ENCODE peak calls at places on chromosomes 5 and 9, in eight cellular contexts. T, R, N, F, X, Q, L and V are unnamed samples. For H3K9me3, the result is how much of the 10 kb centered on the place peaks cover.

GRCh38 chr9:113624721-113625120 is 161.2 kb downstream of the RGS3 start:
- DNase-seq in X (peak), R (peak), F (peak), N (peak), L (peak), T (no peak), Q (peak), V (peak)

GRCh38 chr5:173472784-173473278 is 143.6 kb downstream of the BOD1 start:
- DNase-seq in X (no peak), L (no peak), R (peak), T (no peak), Q (peak), F (no peak), N (no peak), V (peak)

GRCh38 chr9:34413229-34413852 is 36.6 kb upstream of the MYORG start:
- DNase-seq in F (no peak), Q (peak), L (no peak), X (peak), R (peak), T (peak), N (no peak), V (no peak)

GRCh38 chr5:93890657-93891056 is 149.3 kb upstream of the POU5F2 start:
- DNase-seq in T (no peak), Q (no peak), N (no peak), F (no peak), L (no peak), X (no peak), R (no peak), V (no peak)

GRCh38 chr5:129767927-129768380 is 20.1 kb downstream of the MINAR2 start:
- DNase-seq in N (no peak), T (peak), R (peak), Q (no peak), X (peak), L (no peak), F (peak), V (peak)

GRCh38 chr9:33465596-33466564 is 7.8 kb downstream of the NOL6 start:
- DNase-seq in T (no peak), L (peak), Q (no peak), R (no peak), N (no peak), X (no peak), F (no peak), V (no peak)

GRCh38 chr9:127049581-127049980 is 72.9 kb downstream of the ANGPTL2 start:
- DNase-seq in Q (no peak), T (no peak), R (no peak), N (no peak), F (no peak), L (no peak), X (no peak), V (no peak)

GRCh38 chr5:14417232-14417730 is 164.3 kb upstream of the OTULINL start:
- DNase-seq in L (no peak), T (no peak), X (peak), F (no peak), N (no peak), Q (no peak), R (no peak), V (no peak)

GRCh38 chr9:105405514-105406131 is 42.2 kb upstream of the FSD1L start:
- DNase-seq in R (no peak), X (no peak), Q (no peak), N (no peak), F (no peak), T (no peak), L (no peak), V (no peak)

GRCh38 chr5:23977996-23978395 is 470.6 kb downstream of the PRDM9 start:
- DNase-seq in F (no peak), L (no peak), X (peak), Q (no peak), T (peak), N (no peak), R (peak), V (no peak)
- TF ChIP-seq CTCF in F (no peak), L (no peak), X (peak), Q (no peak), T (no peak), N (no peak), R (no peak), V (peak)

GRCh38 chr5:117713585-117714198 is 1139.1 kb upstream of the SEMA6A start:
- DNase-seq in N (no peak), R (no peak), X (peak), Q (no peak), T (no peak), L (no peak), F (no peak), V (no peak)
- H3K9me3 ChIP-seq in N (under half), R (under half), X (under half), Q (under half), T (under half), L (under half), F (under half), V (half or more)

GRCh38 chr5:177542816-177543472 is 11.4 kb downstream of the FAM193B start:
- DNase-seq in X (no peak), R (no peak), F (no peak), T (no peak), L (no peak), Q (no peak), N (no peak), V (no peak)

GRCh38 chr5:177547736-177548135 is 6.6 kb downstream of the FAM193B start:
- DNase-seq in X (no peak), R (no peak), L (no peak), T (no peak), N (no peak), F (no peak), Q (no peak), V (no peak)

GRCh38 chr5:177550120-177550519 is 4.2 kb downstream of the FAM193B start:
- DNase-seq in R (no peak), N (no peak), L (no peak), X (no peak), T (no peak), F (no peak), Q (no peak), V (no peak)

GRCh38 chr5:177545487-177546261 is 8.7 kb downstream of the FAM193B start:
- DNase-seq in Q (peak), X (no peak), N (no peak), T (peak), R (peak), L (no peak), F (peak), V (peak)

GRCh38 chr5:177546262-177546741 is 8.1 kb downstream of the FAM193B start:
- DNase-seq in F (peak), Q (no peak), N (no peak), T (peak), X (no peak), L (no peak), R (peak), V (no peak)
- TF ChIP-seq CTCF in F (no peak), Q (no peak), N (no peak), T (no peak), X (no peak), L (no peak), R (no peak), V (no peak)

GRCh38 chr5:141196363-141196762 is 3.1 kb upstream of the PCDHB11 start:
- DNase-seq in N (no peak), Q (no peak), T (no peak), R (no peak), F (no peak), X (no peak), L (no peak), V (no peak)

GRCh38 chr5:141186897-141187512 is at the start of gene PCDHB9:
- DNase-seq in L (no peak), T (no peak), X (peak), F (no peak), Q (no peak), N (no peak), R (no peak), V (no peak)

GRCh38 chr5:141192110-141192725 is at the start of gene PCDHB10:
- DNase-seq in T (peak), F (peak), X (peak), Q (no peak), N (no peak), L (no peak), R (no peak), V (no peak)
- H3K9me3 ChIP-seq in T (under half), F (under half), X (under half), Q (under half), N (under half), L (under half), R (under half), V (half or more)

GRCh38 chr9:18397076-18397475 is 76.9 kb upstream of the ADAMTSL1 start:
- DNase-seq in R (no peak), Q (no peak), F (no peak), T (no peak), L (no peak), N (no peak), X (no peak), V (no peak)

GRCh38 chr9:18393340-18394130 is 80.4 kb upstream of the ADAMTSL1 start:
- DNase-seq in L (no peak), N (no peak), X (no peak), Q (peak), T (peak), R (peak), F (peak), V (no peak)

GRCh38 chr9:18394847-18395355 is 79.1 kb upstream of the ADAMTSL1 start:
- DNase-seq in F (no peak), N (no peak), T (no peak), Q (no peak), L (no peak), R (no peak), X (no peak), V (no peak)

GRCh38 chr9:18390393-18390792 is 83.6 kb upstream of the ADAMTSL1 start:
- DNase-seq in T (no peak), Q (no peak), F (no peak), L (no peak), N (no peak), R (no peak), X (no peak), V (no peak)

DNA sequence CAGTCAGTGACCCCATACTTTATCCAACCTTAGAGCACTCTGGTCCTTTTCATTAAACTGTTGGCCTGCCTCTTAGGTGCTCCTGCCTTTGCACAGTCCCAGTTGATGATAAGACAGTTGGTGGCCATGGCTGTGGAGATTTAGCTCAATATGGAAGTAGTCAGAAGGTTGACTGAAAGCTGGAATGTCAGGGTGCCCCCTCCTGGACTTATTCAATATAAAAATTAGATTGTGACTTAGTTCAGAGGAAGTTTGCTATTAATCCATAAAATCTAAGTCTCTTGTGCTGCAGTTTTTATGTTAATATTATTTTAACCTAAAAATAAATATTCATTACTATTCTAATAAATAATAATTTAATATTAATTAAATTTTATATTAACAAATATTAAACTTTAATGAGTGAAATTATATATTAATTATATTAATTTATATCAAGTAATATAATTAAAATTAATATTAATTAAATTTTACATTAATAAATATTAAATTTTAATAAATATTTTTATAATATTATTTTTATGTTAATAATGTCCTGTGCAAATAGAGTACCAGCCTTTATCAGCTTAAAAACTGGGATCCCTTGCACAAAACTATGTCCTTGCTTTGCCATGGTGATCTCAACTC is 77.7 kb upstream of the ADAMTSL1 start:
- DNase-seq in R (no peak), N (no peak), T (no peak), F (no peak), X (no peak), L (no peak), Q (no peak), V (no peak)
- TF ChIP-seq CTCF in R (no peak), N (no peak), T (no peak), F (no peak), X (peak), L (no peak), Q (no peak), V (no peak)

DNA sequence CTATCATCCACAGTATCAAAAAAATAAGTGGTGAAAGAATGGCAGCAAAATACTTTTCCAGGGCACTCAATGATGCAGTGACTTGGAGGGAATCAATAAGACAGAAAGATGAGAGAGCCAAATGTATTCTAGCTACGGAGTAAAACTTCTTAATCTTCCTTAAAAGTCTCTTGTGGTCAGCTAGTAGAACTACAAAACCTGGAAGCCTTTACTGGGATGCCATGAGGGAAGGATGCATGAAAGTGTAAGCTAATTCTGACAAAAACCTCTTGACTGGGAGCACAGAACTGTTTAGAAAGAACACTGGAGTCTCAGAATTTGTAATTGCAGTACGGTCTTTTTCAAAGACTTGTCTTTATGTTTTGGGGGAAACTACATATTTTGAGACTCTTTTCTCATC is 432.8 kb upstream of the PTPRD start:
- DNase-seq in Q (no peak), N (no peak), L (no peak), T (no peak), R (no peak), X (no peak), F (no peak), V (no peak)
- H3K9me3 ChIP-seq in Q (under half), N (under half), L (under half), T (under half), R (under half), X (under half), F (under half), V (under half)

GRCh38 chr9:132456241-132456640 is 46.2 kb downstream of the CFAP77 start:
- DNase-seq in X (no peak), N (no peak), L (no peak), Q (no peak), T (no peak), F (no peak), R (no peak), V (no peak)

GRCh38 chr9:132459661-132460060 is 49.6 kb downstream of the CFAP77 start:
- DNase-seq in T (no peak), R (no peak), Q (no peak), X (no peak), N (no peak), L (no peak), F (no peak), V (no peak)

GRCh38 chr9:132460240-132460639 is 50.2 kb downstream of the CFAP77 start:
- DNase-seq in T (no peak), L (no peak), Q (no peak), N (no peak), F (no peak), X (no peak), R (no peak), V (no peak)

GRCh38 chr9:132458432-132458831 is 48.4 kb downstream of the CFAP77 start:
- DNase-seq in T (no peak), X (no peak), Q (no peak), F (no peak), N (no peak), L (no peak), R (no peak), V (no peak)

DNA sequence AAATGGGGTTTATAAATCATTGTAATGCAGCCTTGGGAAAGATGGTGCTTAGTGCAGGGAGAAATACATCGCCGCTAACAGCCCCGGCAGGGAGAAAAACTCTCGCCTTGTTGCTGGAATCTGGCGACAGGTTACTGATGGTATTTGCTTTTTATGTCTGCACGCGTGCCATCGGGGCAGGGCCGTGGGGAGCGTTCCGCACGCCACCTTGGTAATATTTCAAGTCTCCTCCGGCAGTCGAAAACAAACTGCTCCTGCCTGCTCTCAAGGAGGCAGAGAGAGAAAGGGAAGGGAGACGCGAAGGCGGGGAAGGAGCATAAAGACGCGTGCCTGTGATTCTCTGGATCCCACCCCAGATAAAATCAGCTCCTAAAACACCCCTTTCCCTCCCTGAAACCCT is 47.5 kb downstream of the CFAP77 start:
- DNase-seq in F (no peak), N (no peak), L (no peak), R (no peak), Q (no peak), X (no peak), T (no peak), V (no peak)
- TF ChIP-seq CTCF in F (no peak), N (no peak), L (no peak), R (no peak), Q (no peak), X (no peak), T (no peak), V (no peak)

DNA sequence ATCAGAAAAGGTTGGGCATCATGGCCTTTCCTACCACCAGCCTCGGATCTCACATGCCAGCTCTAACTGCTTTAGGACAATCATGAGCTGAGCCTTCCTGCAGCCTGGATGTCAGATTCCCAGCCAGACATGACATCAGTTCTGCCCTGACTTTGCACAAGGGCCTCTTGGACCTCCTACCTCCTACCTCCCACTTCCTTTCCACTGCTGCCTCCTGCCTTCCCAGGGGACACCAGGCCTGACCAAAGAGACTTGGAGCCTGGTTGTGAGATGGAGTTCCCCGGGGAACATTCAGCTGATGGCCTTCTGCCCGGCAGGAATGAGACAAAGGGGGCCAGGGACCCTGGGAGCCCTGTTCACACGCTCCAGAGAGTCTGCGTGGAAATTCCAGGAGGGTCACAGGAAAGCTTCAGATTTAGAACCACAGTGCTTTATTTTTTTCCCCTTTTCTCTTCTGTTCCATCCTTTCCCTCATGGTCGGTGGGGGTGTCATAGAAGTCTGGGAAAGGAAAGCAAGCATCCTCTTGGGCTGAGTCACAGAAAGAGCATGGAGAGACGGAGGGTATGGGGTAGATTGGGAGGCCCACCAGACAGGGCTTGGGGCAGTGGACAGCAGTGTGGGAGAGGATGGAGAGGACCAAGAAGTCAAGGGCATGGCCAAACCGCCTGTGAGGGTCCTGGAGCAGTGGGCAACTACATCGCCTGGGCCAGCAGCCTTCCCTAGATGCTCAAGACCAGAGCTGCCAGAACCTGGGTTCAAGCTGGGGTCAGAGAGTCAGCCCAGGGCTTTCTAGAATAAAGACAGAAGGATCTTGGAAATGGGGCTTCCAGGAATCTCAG is 35.5 kb upstream of the IL17B start:
- DNase-seq in R (no peak), N (no peak), L (no peak), F (peak), T (no peak), X (no peak), Q (peak), V (peak)
- H3K9me3 ChIP-seq in R (under half), N (under half), L (under half), F (under half), T (under half), X (under half), Q (under half), V (under half)

GRCh38 chr5:150075806-150076205 is 10.5 kb downstream of the CSF1R start:
- DNase-seq in X (no peak), N (no peak), R (no peak), L (no peak), F (no peak), T (peak), Q (no peak), V (no peak)
- TF ChIP-seq CTCF in X (peak), N (no peak), R (no peak), L (no peak), F (no peak), T (no peak), Q (no peak), V (no peak)